ENCODE peak calls at places on chromosomes 11 and 22, in six cellular contexts. U is effector memory CD8-positive, alpha-beta T cell; P is ovary; X is NCI-H1092 treated with DMSO at 0.1 percent for 48 hours; N is gastrocnemius medialis; S is NCI-H82. W is an unnamed sample.

GRCh38 chr11:12330491-12331231 is 46.7 kb upstream of the PARVA start:
- DNase-seq in S (peak; percentile 41), N (no peak), X (peak; percentile 90), P (peak; percentile 19), U (no peak), W (no peak)

GRCh38 chr22:47152938-47153337 is 390.5 kb downstream of the TBC1D22A start:
- DNase-seq in U (no peak), P (no peak), S (no peak), N (no peak), X (no peak), W (no peak)

GRCh38 chr11:79150320-79150719 is 290.5 kb downstream of the TENM4 start:
- DNase-seq in S (no peak), P (no peak), X (no peak), U (no peak), N (no peak), W (no peak)

GRCh38 chr22:39110631-39111561 is 13.9 kb downstream of the APOBEC3H start:
- DNase-seq in X (no peak), S (no peak), U (no peak), N (no peak), P (no peak), W (no peak)

GRCh38 chr11:72683782-72684200 is 9.6 kb upstream of the PDE2A start:
- DNase-seq in S (peak; percentile 74), X (peak; percentile 44), N (peak; percentile 41), P (peak; percentile 76), U (peak; percentile 76), W (no peak)

GRCh38 chr11:13169709-13170108 is 107.9 kb upstream of the BMAL1 start:
- DNase-seq in S (no peak), P (no peak), N (no peak), U (no peak), X (no peak), W (peak; percentile 45)

GRCh38 chr22:22687638-22688500 is 43.5 kb downstream of the GGTLC2 start:
- DNase-seq in P (no peak), N (no peak), S (peak; percentile 59), U (no peak), X (peak; percentile 28), W (peak; percentile 47)

GRCh38 chr22:46669201-46669600 is 49.0 kb downstream of the GRAMD4 start:
- DNase-seq in P (no peak), N (no peak), X (no peak), S (no peak), U (no peak), W (no peak)

GRCh38 chr11:116563028-116563712 is 209.6 kb downstream of the BUD13 start:
- DNase-seq in X (peak; percentile 88), N (peak; percentile 41), P (no peak), S (no peak), U (no peak), W (no peak)

GRCh38 chr11:117225553-117226170 is 6.2 kb downstream of the PCSK7 start:
- DNase-seq in X (no peak), S (no peak), N (no peak), U (no peak), P (no peak), W (no peak)

GRCh38 chr11:41950470-41951143 is 491.2 kb upstream of the LRRC4C start:
- DNase-seq in N (no peak), U (no peak), P (no peak), S (no peak), X (no peak), W (no peak)

GRCh38 chr22:44109417-44109816 is 71.3 kb upstream of the PARVG start:
- DNase-seq in N (no peak), P (no peak), X (no peak), U (no peak), S (no peak), W (no peak)

GRCh38 chr11:65013130-65013691 is 749 bp upstream of the ARL2 start:
- DNase-seq in U (peak; percentile 90), S (peak; percentile 92), P (no peak), N (peak; percentile 86), X (no peak), W (peak; percentile 84)

GRCh38 chr22:40479126-40479800 is 108.9 kb downstream of the SGSM3 start:
- DNase-seq in S (peak; percentile 70), X (no peak), U (no peak), N (no peak), P (no peak), W (no peak)

GRCh38 chr22:43570531-43571144 is 158.8 kb downstream of the MPPED1 start:
- DNase-seq in P (no peak), U (no peak), N (no peak), X (no peak), S (peak; percentile 70), W (no peak)

GRCh38 chr22:25514436-25514835 is 50.0 kb upstream of the GRK3 start:
- DNase-seq in U (no peak), X (no peak), N (no peak), S (peak; percentile 17), P (no peak), W (no peak)

GRCh38 chr11:2585566-2586090 is 114.2 kb downstream of the KCNQ1OT1 start:
- DNase-seq in U (no peak), X (no peak), P (no peak), N (no peak), S (no peak), W (no peak)